ENCODE peak calls at places on chromosomes 1 and 21, in seven cellular contexts. E is heart right ventricle, M is AG09309, J is heart left ventricle, G is cardiac muscle cell, N is GM12865, S is BE2C. Z is an unnamed sample.

GRCh38 chr1:212655668-212656440 is 43.8 kb downstream of the BATF3 start:
- DNase-seq in N (no peak), G (no peak), J (no peak), M (no peak), E (no peak), S (peak; percentile 37), Z (peak; percentile 63)

GRCh38 chr1:242185728-242186127 is 186.8 kb upstream of the MAP1LC3C start:
- DNase-seq in S (no peak), J (no peak), N (peak; percentile 66), G (peak; percentile 88), E (no peak), M (no peak), Z (no peak)

GRCh38 chr1:91650764-91651163 is 150.1 kb downstream of the CDC7 start:
- DNase-seq in N (peak; percentile 9), M (peak; percentile 91), J (peak; percentile 85), G (no peak), E (peak; percentile 19), S (no peak), Z (peak; percentile 96)

GRCh38 chr1:30600258-30600657 is 123.1 kb downstream of the MATN1 start:
- DNase-seq in S (no peak), N (no peak), M (no peak), J (no peak), E (no peak), G (no peak), Z (no peak)

GRCh38 chr1:55826413-55827080 is 611.4 kb upstream of the USP24 start:
- DNase-seq in J (no peak), E (no peak), S (no peak), M (no peak), N (no peak), G (no peak), Z (peak; percentile 31)

GRCh38 chr1:199182151-199182843 is 543.5 kb downstream of the PTPRC start:
- DNase-seq in M (no peak), E (no peak), G (peak; percentile 70), N (peak; percentile 29), S (no peak), J (no peak), Z (no peak)

GRCh38 chr21:14977814-14978213 is 87.0 kb downstream of the NRIP1 start:
- DNase-seq in N (no peak), J (no peak), G (peak; percentile 13), S (peak; percentile 36), E (no peak), M (no peak), Z (no peak)

GRCh38 chr1:23217421-23218115 is at the start of gene HTR1D:
- DNase-seq in M (no peak), G (peak; percentile 41), E (peak; percentile 18), J (no peak), S (peak; percentile 7), N (no peak), Z (no peak)

GRCh38 chr1:21842606-21843162 is 30.6 kb downstream of the LDLRAD2 start:
- DNase-seq in S (no peak), M (no peak), N (no peak), J (no peak), E (no peak), G (no peak), Z (no peak)

DNA sequence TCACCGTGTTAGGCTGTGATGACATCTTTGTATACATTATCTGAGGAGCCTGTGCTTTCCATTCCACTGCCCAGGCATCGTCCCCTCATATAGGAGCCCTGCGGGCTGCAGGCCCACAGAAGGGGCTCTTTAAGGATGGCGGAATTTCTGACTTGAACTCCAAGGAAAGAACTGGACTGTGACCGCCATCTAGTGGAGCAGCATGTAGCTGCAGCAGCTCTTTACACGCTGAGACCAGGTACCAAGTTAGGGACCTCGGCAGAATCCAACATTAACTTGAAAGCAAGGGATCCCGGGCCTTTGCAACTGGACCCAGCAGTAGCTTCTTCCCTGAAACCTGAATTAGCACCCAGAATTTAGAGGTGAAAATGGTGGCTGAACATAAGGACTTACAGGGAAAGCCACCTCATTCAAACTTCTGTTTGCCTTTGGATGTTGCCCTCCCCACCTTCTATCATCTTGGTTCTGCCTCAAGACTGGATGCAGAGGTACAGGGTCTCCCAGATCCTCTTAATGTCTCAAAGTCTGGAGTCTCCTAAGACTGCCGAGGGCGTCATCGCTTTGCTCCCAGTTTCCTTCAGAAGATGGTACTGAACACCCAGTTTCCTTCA is 140.5 kb downstream of the ZSCAN20 start:
- DNase-seq in E (peak; percentile 54), J (peak; percentile 61), G (peak; percentile 88), S (peak; percentile 57), M (peak; percentile 13), N (peak; percentile 72), Z (peak; percentile 68)
- TF ChIP-seq CTCF in E (peak; percentile 92), J (peak; percentile 91), G (peak; percentile 93), S (peak; percentile 75), M (peak; percentile 90), N (peak; percentile 90), Z (peak; percentile 95)

GRCh38 chr1:244388961-244389360 is 62.7 kb downstream of the ADSS2 start:
- DNase-seq in N (no peak), M (no peak), E (no peak), J (no peak), G (no peak), S (no peak), Z (peak; percentile 79)
- H3K4me3 ChIP-seq in N (no peak overlapping the region), M (no peak overlapping the region), E (no peak overlapping the region), J (no peak overlapping the region), G (no peak overlapping the region), S (no peak overlapping the region), Z (peak overlapping the region; percentile 33)

DNA sequence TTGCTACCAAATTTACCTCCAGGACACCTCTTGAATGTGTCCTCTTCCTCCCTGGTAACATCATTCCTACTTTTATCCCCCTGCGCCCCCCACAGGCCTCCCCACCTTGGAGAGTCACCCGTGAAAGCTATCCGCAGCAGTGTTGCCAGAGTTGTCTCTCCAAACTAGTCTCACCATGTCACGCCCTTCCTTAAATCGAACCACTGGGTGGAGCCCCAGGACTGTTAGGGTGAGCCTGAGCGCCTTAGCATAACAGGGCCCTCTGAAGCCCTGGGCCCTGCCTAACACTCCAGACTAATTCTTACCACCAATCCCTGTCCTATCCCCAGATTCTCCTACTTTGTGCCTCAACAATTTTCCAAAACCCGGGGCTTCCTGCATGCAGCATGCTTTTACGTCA is 35.0 kb downstream of the HSD3B2 start:
- DNase-seq in E (no peak), N (peak; percentile 8), G (peak; percentile 4), M (no peak), S (no peak), J (no peak), Z (no peak)
- TF ChIP-seq CTCF in E (no peak), N (no peak), G (no peak), M (peak; percentile 3), S (no peak), J (no peak), Z (no peak)

GRCh38 chr1:156748670-156749428 is 2.6 kb downstream of the HDGF start:
- DNase-seq in N (peak; percentile 63), G (peak; percentile 57), E (peak; percentile 53), S (no peak), M (no peak), J (peak; percentile 82), Z (peak; percentile 72)
- H3K4me3 ChIP-seq in N (peak overlapping the region; percentile 97), G (peak overlapping the region; percentile 72), E (peak overlapping the region; percentile 99), S (peak overlapping the region; percentile 98), M (peak overlapping the region; percentile 69), J (peak overlapping the region; percentile 72), Z (peak overlapping the region; percentile 87)

DNA sequence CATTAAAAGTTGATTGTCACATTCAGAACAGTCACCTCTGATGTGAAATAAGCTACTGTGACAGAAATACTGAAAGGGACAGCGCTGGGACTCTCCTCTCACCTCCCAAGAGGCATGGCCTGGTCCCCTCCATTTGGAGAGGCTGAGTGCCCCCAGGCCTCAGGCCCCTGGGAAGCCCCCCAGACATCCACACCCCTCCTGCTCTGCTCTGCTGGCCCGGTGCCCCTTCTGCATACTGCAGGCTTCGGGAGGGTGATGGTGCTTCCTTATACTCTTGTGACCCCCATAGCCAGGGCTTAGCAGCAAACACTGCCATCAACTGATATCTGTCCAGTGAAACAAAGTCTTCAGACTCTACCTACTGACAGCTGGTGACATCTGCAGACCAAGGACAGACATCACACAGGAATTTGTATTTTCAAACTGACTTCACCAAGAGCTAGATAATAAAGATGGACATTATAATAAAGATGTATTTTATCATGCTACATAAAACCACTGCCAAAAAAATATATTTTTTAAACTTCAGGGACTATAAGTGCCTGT is 36.9 kb downstream of the C2CD2 start:
- DNase-seq in N (no peak), J (no peak), S (no peak), M (no peak), E (no peak), G (no peak), Z (no peak)
- TF ChIP-seq CTCF in N (no peak), J (no peak), S (no peak), M (no peak), E (no peak), G (no peak), Z (no peak)

GRCh38 chr1:43392702-43393101 is 3.0 kb downstream of the SZT2 start:
- DNase-seq in S (no peak), G (no peak), J (no peak), N (no peak), M (no peak), E (no peak), Z (no peak)

GRCh38 chr1:43395523-43395922 is 5.8 kb downstream of the SZT2 start:
- DNase-seq in E (no peak), J (no peak), G (no peak), N (no peak), M (no peak), S (no peak), Z (no peak)

DNA sequence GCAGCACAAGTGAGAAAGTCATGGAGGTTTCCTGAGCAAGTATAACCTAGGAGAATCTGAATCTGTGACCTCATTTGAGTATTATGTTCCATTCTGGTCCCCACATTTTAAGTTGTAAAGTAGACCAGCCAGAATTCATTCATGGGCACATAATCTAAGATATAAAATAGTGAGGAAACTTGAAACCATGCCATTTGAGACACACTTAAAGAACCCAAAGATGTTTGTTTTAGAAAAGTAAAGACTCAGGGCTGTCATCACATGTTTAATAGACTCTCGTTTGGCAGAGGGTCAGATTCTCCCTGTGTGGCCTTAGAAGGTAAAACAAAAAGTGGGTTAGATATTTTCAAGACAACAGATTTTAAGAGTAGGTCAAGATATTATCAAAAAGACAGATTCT is 6.4 kb downstream of the SZT2 start:
- DNase-seq in M (no peak), N (no peak), J (no peak), G (no peak), S (no peak), E (no peak), Z (no peak)
- H3K4me3 ChIP-seq in M (no peak overlapping the region), N (no peak overlapping the region), J (no peak overlapping the region), G (no peak overlapping the region), S (no peak overlapping the region), E (no peak overlapping the region), Z (no peak overlapping the region)

DNA sequence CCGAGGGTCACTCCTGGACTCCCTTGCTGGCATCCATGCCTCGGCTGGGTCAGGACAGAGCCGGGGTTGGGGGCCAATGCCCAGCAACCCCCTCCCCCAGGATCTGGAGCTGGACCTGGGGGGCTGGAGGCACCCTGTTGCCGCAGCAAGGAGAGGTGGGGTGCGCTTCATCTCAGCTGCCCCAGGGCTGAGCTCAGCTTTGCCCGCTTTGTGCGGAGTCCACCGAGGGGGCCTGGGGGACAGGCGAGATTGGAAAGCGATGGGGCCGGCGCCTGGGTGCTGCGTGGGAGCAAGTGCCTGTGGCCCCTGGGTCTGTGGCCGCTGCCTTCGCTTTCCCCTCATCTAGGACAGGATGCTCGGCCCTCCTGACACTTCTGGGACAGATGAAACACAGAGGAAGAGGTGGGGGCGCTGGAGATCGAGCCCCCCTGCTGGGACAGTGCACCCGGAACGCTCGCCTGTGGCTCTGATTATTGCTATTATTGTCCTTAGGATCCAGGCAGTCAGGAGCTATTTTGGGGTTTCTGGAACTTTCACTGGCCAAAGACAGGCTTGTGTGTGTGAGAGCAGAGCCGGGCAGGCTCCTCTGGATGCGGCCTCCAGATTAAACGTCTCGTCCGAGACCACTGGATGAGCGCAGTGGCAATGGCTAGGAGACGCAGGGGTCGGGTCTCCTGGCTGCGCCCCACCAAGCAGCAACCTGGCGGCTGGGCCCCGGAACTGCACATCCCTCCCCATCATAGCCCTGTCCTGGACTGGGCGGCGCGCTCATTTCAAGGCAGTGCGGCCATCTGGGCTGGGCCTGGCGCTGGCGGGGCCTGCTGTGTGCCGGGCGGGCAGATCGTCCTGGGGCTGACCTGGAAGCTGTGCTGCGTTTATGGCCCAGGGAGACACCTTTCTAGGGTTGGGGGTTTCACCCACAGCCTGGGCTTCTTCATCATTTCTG is 13.8 kb downstream of the PRDM16 start:
- DNase-seq in M (no peak), J (no peak), G (no peak), N (no peak), S (no peak), E (no peak), Z (no peak)
- TF ChIP-seq CTCF in M (no peak), J (no peak), G (no peak), N (no peak), S (no peak), E (no peak), Z (no peak)

Z was measured in fibroblast of villous mesenchyme.